ENCODE peak calls at places on chromosomes 2 and 18, in eight cellular contexts. One of them, this sample, is unnamed.
A peak's percentile ranks its signal among the peaks of the same experiment; 100 is the strongest.

GRCh38 chr2:117726747-117727146 is 87.7 kb upstream of the DDX18 start:
- DNase-seq in stimulated activated CD4-positive, alpha-beta T cell treated with anti-CD3 and anti-CD28 coated beads, Interleukin-1b, Interleukin-23, amount 100 ng/mL, for 24 hours: no peak
- DNase-seq in fibroblast of lung: no peak
- DNase-seq in uterus: no peak
- DNase-seq in activated naive CD4-positive, alpha-beta T cell treated with anti-CD3 and anti-CD28 coated beads, Interleukin-2, amount 50 U/mL, for 16 hours: no peak
- DNase-seq in sciatic nerve: no peak
- DNase-seq in AG04450: no peak
- DNase-seq in mammary epithelial cell: no peak
- DNase-seq in this sample: no peak

GRCh38 chr2:128275498-128276045 is 43.1 kb downstream of the HS6ST1 start:
- DNase-seq in uterus: no peak
- DNase-seq in AG04450: no peak
- DNase-seq in activated naive CD4-positive, alpha-beta T cell treated with anti-CD3 and anti-CD28 coated beads, Interleukin-2, amount 50 U/mL, for 16 hours: peak; percentile 4
- DNase-seq in mammary epithelial cell: no peak
- DNase-seq in stimulated activated CD4-positive, alpha-beta T cell treated with anti-CD3 and anti-CD28 coated beads, Interleukin-1b, Interleukin-23, amount 100 ng/mL, for 24 hours: no peak
- DNase-seq in sciatic nerve: peak; percentile 28
- DNase-seq in fibroblast of lung: no peak
- DNase-seq in this sample: no peak

GRCh38 chr2:131036696-131037397 is 56.4 kb downstream of the FAM168B start:
- DNase-seq in sciatic nerve: peak; percentile 40
- DNase-seq in stimulated activated CD4-positive, alpha-beta T cell treated with anti-CD3 and anti-CD28 coated beads, Interleukin-1b, Interleukin-23, amount 100 ng/mL, for 24 hours: no peak
- DNase-seq in uterus: no peak
- DNase-seq in mammary epithelial cell: no peak
- DNase-seq in fibroblast of lung: no peak
- DNase-seq in AG04450: no peak
- DNase-seq in activated naive CD4-positive, alpha-beta T cell treated with anti-CD3 and anti-CD28 coated beads, Interleukin-2, amount 50 U/mL, for 16 hours: no peak
- DNase-seq in this sample: no peak

GRCh38 chr2:152427902-152428301 is 92.9 kb downstream of the FMNL2 start:
- DNase-seq in fibroblast of lung: no peak
- DNase-seq in uterus: no peak
- DNase-seq in stimulated activated CD4-positive, alpha-beta T cell treated with anti-CD3 and anti-CD28 coated beads, Interleukin-1b, Interleukin-23, amount 100 ng/mL, for 24 hours: no peak
- DNase-seq in sciatic nerve: no peak
- DNase-seq in activated naive CD4-positive, alpha-beta T cell treated with anti-CD3 and anti-CD28 coated beads, Interleukin-2, amount 50 U/mL, for 16 hours: no peak
- DNase-seq in mammary epithelial cell: no peak
- DNase-seq in AG04450: no peak
- DNase-seq in this sample: no peak

GRCh38 chr2:17877811-17878221 is 651 bp upstream of the KCNS3 start:
- DNase-seq in uterus: no peak
- DNase-seq in sciatic nerve: no peak
- DNase-seq in fibroblast of lung: no peak
- DNase-seq in AG04450: no peak
- DNase-seq in mammary epithelial cell: peak; percentile 10
- DNase-seq in activated naive CD4-positive, alpha-beta T cell treated with anti-CD3 and anti-CD28 coated beads, Interleukin-2, amount 50 U/mL, for 16 hours: no peak
- DNase-seq in stimulated activated CD4-positive, alpha-beta T cell treated with anti-CD3 and anti-CD28 coated beads, Interleukin-1b, Interleukin-23, amount 100 ng/mL, for 24 hours: no peak
- DNase-seq in this sample: peak; percentile 33

GRCh38 chr2:113407446-113408099 is 29.9 kb upstream of the ZNG1B start:
- DNase-seq in sciatic nerve: no peak
- DNase-seq in activated naive CD4-positive, alpha-beta T cell treated with anti-CD3 and anti-CD28 coated beads, Interleukin-2, amount 50 U/mL, for 16 hours: no peak
- DNase-seq in stimulated activated CD4-positive, alpha-beta T cell treated with anti-CD3 and anti-CD28 coated beads, Interleukin-1b, Interleukin-23, amount 100 ng/mL, for 24 hours: no peak
- DNase-seq in uterus: no peak
- DNase-seq in mammary epithelial cell: peak; percentile 45
- DNase-seq in fibroblast of lung: peak; percentile 9
- DNase-seq in AG04450: no peak
- DNase-seq in this sample: no peak

GRCh38 chr18:48801728-48802542 is 148.8 kb downstream of the SMAD7 start:
- DNase-seq in fibroblast of lung: no peak
- DNase-seq in uterus: peak; percentile 3
- DNase-seq in AG04450: no peak
- DNase-seq in stimulated activated CD4-positive, alpha-beta T cell treated with anti-CD3 and anti-CD28 coated beads, Interleukin-1b, Interleukin-23, amount 100 ng/mL, for 24 hours: no peak
- DNase-seq in sciatic nerve: peak; percentile 50
- DNase-seq in mammary epithelial cell: no peak
- DNase-seq in activated naive CD4-positive, alpha-beta T cell treated with anti-CD3 and anti-CD28 coated beads, Interleukin-2, amount 50 U/mL, for 16 hours: peak; percentile 1
- DNase-seq in this sample: no peak

GRCh38 chr2:212153923-212154322 is 384.7 kb downstream of the ERBB4 start:
- DNase-seq in AG04450: no peak
- DNase-seq in uterus: no peak
- DNase-seq in activated naive CD4-positive, alpha-beta T cell treated with anti-CD3 and anti-CD28 coated beads, Interleukin-2, amount 50 U/mL, for 16 hours: no peak
- DNase-seq in stimulated activated CD4-positive, alpha-beta T cell treated with anti-CD3 and anti-CD28 coated beads, Interleukin-1b, Interleukin-23, amount 100 ng/mL, for 24 hours: no peak
- DNase-seq in fibroblast of lung: no peak
- DNase-seq in sciatic nerve: no peak
- DNase-seq in mammary epithelial cell: no peak
- DNase-seq in this sample: no peak

GRCh38 chr2:132037527-132038178 is 124.1 kb downstream of the ANKRD30BL start:
- DNase-seq in sciatic nerve: peak; percentile 61
- DNase-seq in activated naive CD4-positive, alpha-beta T cell treated with anti-CD3 and anti-CD28 coated beads, Interleukin-2, amount 50 U/mL, for 16 hours: no peak
- DNase-seq in AG04450: no peak
- DNase-seq in stimulated activated CD4-positive, alpha-beta T cell treated with anti-CD3 and anti-CD28 coated beads, Interleukin-1b, Interleukin-23, amount 100 ng/mL, for 24 hours: no peak
- DNase-seq in uterus: no peak
- DNase-seq in fibroblast of lung: no peak
- DNase-seq in mammary epithelial cell: no peak
- DNase-seq in this sample: peak; percentile 25

This sample was measured in frontal cortex.